ENCODE peak calls at places on chromosomes 5 and 9, in ten cellular contexts. One of them, this sample, is unnamed.

GRCh38 chr9:131188986-131189385 is 63.6 kb downstream of the NUP214 start:
- DNase-seq in A549: no peak
- DNase-seq in GM12878: no peak
- DNase-seq in body of pancreas: no peak
- DNase-seq in HCT116: no peak
- DNase-seq in right lobe of liver: no peak
- DNase-seq in IMR-90: no peak
- DNase-seq in stomach: no peak
- DNase-seq in prostate gland: no peak
- DNase-seq in heart left ventricle: no peak
- DNase-seq in this sample: no peak

GRCh38 chr9:98983295-98984268 is 39.9 kb downstream of the COL15A1 start:
- DNase-seq in A549: no peak
- DNase-seq in GM12878: no peak
- DNase-seq in body of pancreas: no peak
- DNase-seq in HCT116: no peak
- DNase-seq in right lobe of liver: no peak
- DNase-seq in IMR-90: peak; percentile 95
- DNase-seq in stomach: no peak
- DNase-seq in prostate gland: no peak
- DNase-seq in heart left ventricle: no peak
- DNase-seq in this sample: no peak

GRCh38 chr5:33105521-33105941 is 335.2 kb upstream of the TARS1 start:
- DNase-seq in A549: no peak
- DNase-seq in GM12878: no peak
- DNase-seq in body of pancreas: no peak
- DNase-seq in HCT116: no peak
- DNase-seq in right lobe of liver: no peak
- DNase-seq in IMR-90: peak; percentile 82
- DNase-seq in stomach: no peak
- DNase-seq in prostate gland: no peak
- DNase-seq in heart left ventricle: no peak
- DNase-seq in this sample: no peak

GRCh38 chr9:86902606-86903460 is 44.5 kb downstream of the GAS1 start:
- DNase-seq in A549: no peak
- DNase-seq in GM12878: no peak
- DNase-seq in body of pancreas: no peak
- DNase-seq in HCT116: no peak
- DNase-seq in right lobe of liver: no peak
- DNase-seq in IMR-90: no peak
- DNase-seq in stomach: no peak
- DNase-seq in prostate gland: no peak
- DNase-seq in heart left ventricle: no peak
- DNase-seq in this sample: peak; percentile 15

GRCh38 chr9:26684029-26684428 is 208.6 kb downstream of the CAAP1 start:
- DNase-seq in A549: no peak
- DNase-seq in GM12878: no peak
- DNase-seq in body of pancreas: no peak
- DNase-seq in HCT116: no peak
- DNase-seq in right lobe of liver: no peak
- DNase-seq in IMR-90: no peak
- DNase-seq in stomach: no peak
- DNase-seq in prostate gland: no peak
- DNase-seq in heart left ventricle: no peak
- DNase-seq in this sample: no peak

GRCh38 chr9:2317591-2317990 is 302.4 kb downstream of the SMARCA2 start:
- DNase-seq in A549: no peak
- DNase-seq in GM12878: no peak
- DNase-seq in body of pancreas: no peak
- DNase-seq in HCT116: no peak
- DNase-seq in right lobe of liver: no peak
- DNase-seq in IMR-90: no peak
- DNase-seq in stomach: no peak
- DNase-seq in prostate gland: no peak
- DNase-seq in heart left ventricle: no peak
- DNase-seq in this sample: no peak

GRCh38 chr5:1037671-1038416 is 29.2 kb downstream of the NKD2 start:
- DNase-seq in A549: no peak
- DNase-seq in GM12878: no peak
- DNase-seq in body of pancreas: no peak
- DNase-seq in HCT116: no peak
- DNase-seq in right lobe of liver: peak; percentile 19
- DNase-seq in IMR-90: no peak
- DNase-seq in stomach: no peak
- DNase-seq in prostate gland: no peak
- DNase-seq in heart left ventricle: no peak
- DNase-seq in this sample: no peak

GRCh38 chr5:65247594-65247993 is 234.1 kb downstream of the ADAMTS6 start:
- DNase-seq in A549: no peak
- DNase-seq in GM12878: no peak
- DNase-seq in body of pancreas: no peak
- DNase-seq in HCT116: no peak
- DNase-seq in right lobe of liver: no peak
- DNase-seq in IMR-90: no peak
- DNase-seq in stomach: no peak
- DNase-seq in prostate gland: no peak
- DNase-seq in heart left ventricle: no peak
- DNase-seq in this sample: no peak

GRCh38 chr5:135565691-135566421 is 12.9 kb downstream of the CXCL14 start:
- DNase-seq in A549: peak; percentile 64
- DNase-seq in GM12878: no peak
- DNase-seq in body of pancreas: peak; percentile 74
- DNase-seq in HCT116: peak; percentile 50
- DNase-seq in right lobe of liver: peak; percentile 76
- DNase-seq in IMR-90: peak; percentile 52
- DNase-seq in stomach: peak; percentile 82
- DNase-seq in prostate gland: peak; percentile 47
- DNase-seq in heart left ventricle: peak; percentile 59
- DNase-seq in this sample: no peak

GRCh38 chr9:129665008-129665771 is at the start of gene PRRX2:
- DNase-seq in A549: peak; percentile 47
- DNase-seq in GM12878: no peak
- DNase-seq in body of pancreas: no peak
- DNase-seq in HCT116: no peak
- DNase-seq in right lobe of liver: no peak
- DNase-seq in IMR-90: peak; percentile 43
- DNase-seq in stomach: no peak
- DNase-seq in prostate gland: no peak
- DNase-seq in heart left ventricle: peak; percentile 41
- DNase-seq in this sample: no peak

GRCh38 chr9:108142504-108143201 is 653.1 kb upstream of the KLF4 start:
- DNase-seq in A549: no peak
- DNase-seq in GM12878: no peak
- DNase-seq in body of pancreas: peak; percentile 54
- DNase-seq in HCT116: no peak
- DNase-seq in right lobe of liver: peak; percentile 30
- DNase-seq in IMR-90: peak; percentile 50
- DNase-seq in stomach: peak; percentile 55
- DNase-seq in prostate gland: peak; percentile 95
- DNase-seq in heart left ventricle: peak; percentile 80
- DNase-seq in this sample: peak; percentile 76

GRCh38 chr9:19049872-19050636 is 827 bp downstream of the RRAGA start:
- DNase-seq in A549: no peak
- DNase-seq in GM12878: no peak
- DNase-seq in body of pancreas: no peak
- DNase-seq in HCT116: no peak
- DNase-seq in right lobe of liver: no peak
- DNase-seq in IMR-90: peak; percentile 54
- DNase-seq in stomach: no peak
- DNase-seq in prostate gland: no peak
- DNase-seq in heart left ventricle: no peak
- DNase-seq in this sample: peak; percentile 27

GRCh38 chr5:65482727-65483473 is 1.2 kb upstream of the ADAMTS6 start:
- DNase-seq in A549: peak; percentile 7
- DNase-seq in GM12878: peak; percentile 17
- DNase-seq in body of pancreas: no peak
- DNase-seq in HCT116: no peak
- DNase-seq in right lobe of liver: no peak
- DNase-seq in IMR-90: peak; percentile 69
- DNase-seq in stomach: no peak
- DNase-seq in prostate gland: no peak
- DNase-seq in heart left ventricle: no peak
- DNase-seq in this sample: peak; percentile 22

GRCh38 chr5:119328753-119329602 is 26.8 kb upstream of the TNFAIP8 start:
- DNase-seq in A549: no peak
- DNase-seq in GM12878: no peak
- DNase-seq in body of pancreas: no peak
- DNase-seq in HCT116: no peak
- DNase-seq in right lobe of liver: no peak
- DNase-seq in IMR-90: peak; percentile 87
- DNase-seq in stomach: no peak
- DNase-seq in prostate gland: peak; percentile 77
- DNase-seq in heart left ventricle: no peak
- DNase-seq in this sample: no peak

GRCh38 chr5:160463775-160464465 is 42.3 kb downstream of the PTTG1 start:
- DNase-seq in A549: no peak
- DNase-seq in GM12878: no peak
- DNase-seq in body of pancreas: peak; percentile 20
- DNase-seq in HCT116: no peak
- DNase-seq in right lobe of liver: no peak
- DNase-seq in IMR-90: peak; percentile 93
- DNase-seq in stomach: no peak
- DNase-seq in prostate gland: no peak
- DNase-seq in heart left ventricle: no peak
- DNase-seq in this sample: no peak

GRCh38 chr5:9905661-9906060 is 275.5 kb upstream of the TAS2R1 start:
- DNase-seq in A549: no peak
- DNase-seq in GM12878: no peak
- DNase-seq in body of pancreas: no peak
- DNase-seq in HCT116: no peak
- DNase-seq in right lobe of liver: no peak
- DNase-seq in IMR-90: no peak
- DNase-seq in stomach: no peak
- DNase-seq in prostate gland: no peak
- DNase-seq in heart left ventricle: no peak
- DNase-seq in this sample: no peak

GRCh38 chr5:128062172-128062746 is 21.3 kb upstream of the SLC12A2 start:
- DNase-seq in A549: no peak
- DNase-seq in GM12878: no peak
- DNase-seq in body of pancreas: no peak
- DNase-seq in HCT116: no peak
- DNase-seq in right lobe of liver: no peak
- DNase-seq in IMR-90: peak; percentile 80
- DNase-seq in stomach: no peak
- DNase-seq in prostate gland: no peak
- DNase-seq in heart left ventricle: no peak
- DNase-seq in this sample: no peak

GRCh38 chr9:89920131-89920530 is 315.3 kb downstream of the GADD45G start:
- DNase-seq in A549: no peak
- DNase-seq in GM12878: no peak
- DNase-seq in body of pancreas: no peak
- DNase-seq in HCT116: no peak
- DNase-seq in right lobe of liver: no peak
- DNase-seq in IMR-90: no peak
- DNase-seq in stomach: no peak
- DNase-seq in prostate gland: no peak
- DNase-seq in heart left ventricle: no peak
- DNase-seq in this sample: no peak

DNA sequence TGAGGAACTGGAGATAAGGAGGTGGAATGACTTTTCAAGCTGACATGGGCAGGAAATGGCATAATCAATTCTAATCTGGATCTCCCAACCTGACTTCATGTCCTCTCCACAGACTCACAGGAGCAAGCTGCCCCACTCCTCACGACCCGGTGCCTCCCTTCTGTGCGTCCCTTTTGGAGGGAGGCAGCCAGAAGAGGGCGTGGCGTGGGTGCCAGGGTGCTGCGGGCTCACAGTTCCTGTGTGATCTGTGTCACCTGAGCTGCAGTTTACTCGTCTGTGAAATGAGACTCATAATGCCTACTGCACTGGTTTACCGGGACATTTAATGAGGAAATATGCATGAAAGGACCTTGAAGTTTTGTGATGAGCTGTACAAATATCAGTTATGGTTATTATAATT is 207.4 kb downstream of the DAB2IP start:
- DNase-seq in A549: no peak
- DNase-seq in GM12878: no peak
- DNase-seq in body of pancreas: no peak
- DNase-seq in HCT116: no peak
- DNase-seq in right lobe of liver: no peak
- DNase-seq in IMR-90: no peak
- DNase-seq in stomach: no peak
- DNase-seq in prostate gland: no peak
- DNase-seq in heart left ventricle: no peak
- DNase-seq in this sample: no peak
- TF ChIP-seq CTCF in A549: no peak
- TF ChIP-seq CTCF in GM12878: no peak
- TF ChIP-seq CTCF in body of pancreas: no peak
- TF ChIP-seq CTCF in HCT116: no peak
- TF ChIP-seq CTCF in right lobe of liver: no peak
- TF ChIP-seq CTCF in IMR-90: no peak
- TF ChIP-seq CTCF in stomach: no peak
- TF ChIP-seq CTCF in prostate gland: no peak
- TF ChIP-seq CTCF in heart left ventricle: no peak
- TF ChIP-seq CTCF in this sample: no peak

GRCh38 chr9:127568971-127569818 is 42.9 kb upstream of the STXBP1 start:
- DNase-seq in A549: peak; percentile 78
- DNase-seq in GM12878: no peak
- DNase-seq in body of pancreas: peak; percentile 94
- DNase-seq in HCT116: no peak
- DNase-seq in right lobe of liver: peak; percentile 88
- DNase-seq in IMR-90: peak; percentile 72
- DNase-seq in stomach: peak; percentile 87
- DNase-seq in prostate gland: peak; percentile 88
- DNase-seq in heart left ventricle: peak; percentile 87
- DNase-seq in this sample: peak; percentile 82
- TF ChIP-seq POLR2A in A549: peak; percentile 32
- TF ChIP-seq POLR2A in GM12878: no peak
- TF ChIP-seq POLR2A in body of pancreas: peak; percentile 73
- TF ChIP-seq POLR2A in HCT116: no peak
- TF ChIP-seq POLR2A in right lobe of liver: peak; percentile 29
- TF ChIP-seq POLR2A in IMR-90: peak; percentile 78
- TF ChIP-seq POLR2A in stomach: no peak
- TF ChIP-seq POLR2A in prostate gland: peak; percentile 29
- TF ChIP-seq POLR2A in heart left ventricle: no peak
- TF ChIP-seq POLR2A in this sample: no peak

DNA sequence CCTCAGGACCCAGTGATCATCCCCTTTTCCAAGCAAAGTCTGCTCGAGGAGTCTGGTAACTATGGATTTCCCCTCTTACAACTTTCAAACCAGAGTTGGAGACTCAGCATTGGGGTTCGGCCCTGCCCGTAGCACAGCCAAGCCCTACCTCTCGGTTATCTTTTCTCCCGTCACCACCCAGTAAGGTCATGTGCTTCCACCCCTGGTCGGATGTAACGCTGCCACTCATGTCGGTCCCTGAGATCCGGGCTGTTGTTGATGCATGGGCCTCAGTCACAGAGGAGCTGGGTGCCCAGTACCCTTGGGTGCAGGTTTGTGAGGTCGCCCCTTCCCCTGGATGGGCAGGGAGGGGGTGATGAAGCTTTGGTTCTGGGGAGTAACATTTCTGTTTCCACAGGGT is 1.2 kb downstream of the GALT start:
- DNase-seq in A549: no peak
- DNase-seq in GM12878: no peak
- DNase-seq in body of pancreas: no peak
- DNase-seq in HCT116: no peak
- DNase-seq in right lobe of liver: no peak
- DNase-seq in IMR-90: no peak
- DNase-seq in stomach: no peak
- DNase-seq in prostate gland: no peak
- DNase-seq in heart left ventricle: no peak
- DNase-seq in this sample: no peak
- H3K27ac ChIP-seq in A549: no peak overlapping the region
- H3K27ac ChIP-seq in GM12878: peak overlapping the region; percentile 78
- H3K27ac ChIP-seq in body of pancreas: no peak overlapping the region
- H3K27ac ChIP-seq in HCT116: peak overlapping the region; percentile 92
- H3K27ac ChIP-seq in right lobe of liver: peak overlapping the region; percentile 70
- H3K27ac ChIP-seq in IMR-90: peak overlapping the region; percentile 82
- H3K27ac ChIP-seq in stomach: peak overlapping the region; percentile 79
- H3K27ac ChIP-seq in prostate gland: peak overlapping the region; percentile 78
- H3K27ac ChIP-seq in heart left ventricle: peak overlapping the region; percentile 94
- H3K27ac ChIP-seq in this sample: peak overlapping the region; percentile 54

GRCh38 chr9:112366591-112366990 is 13.3 kb upstream of the HSDL2 start:
- DNase-seq in A549: no peak
- DNase-seq in GM12878: no peak
- DNase-seq in body of pancreas: no peak
- DNase-seq in HCT116: peak; percentile 18
- DNase-seq in right lobe of liver: no peak
- DNase-seq in IMR-90: no peak
- DNase-seq in stomach: no peak
- DNase-seq in prostate gland: no peak
- DNase-seq in heart left ventricle: no peak
- DNase-seq in this sample: no peak
- TF ChIP-seq CTCF in A549: no peak
- TF ChIP-seq CTCF in GM12878: peak; percentile 18
- TF ChIP-seq CTCF in body of pancreas: no peak
- TF ChIP-seq CTCF in HCT116: peak; percentile 42
- TF ChIP-seq CTCF in right lobe of liver: peak; percentile 35
- TF ChIP-seq CTCF in IMR-90: no peak
- TF ChIP-seq CTCF in stomach: no peak
- TF ChIP-seq CTCF in prostate gland: no peak
- TF ChIP-seq CTCF in heart left ventricle: no peak
- TF ChIP-seq CTCF in this sample: no peak